ENCODE peak calls at places on chromosomes 12 and 14, in eight cellular contexts. V is ovary; C is left ventricle myocardium inferior; Y is activated CD4-positive, alpha-beta T cell treated with anti-CD3 and anti-CD28 coated beads, Interleukin-2, amount 50 U/mL, for 48 hours; U is pancreas; M is SHP77; D is NCI-H510A treated with DMSO at 0.1 percent for 48 hours; F is cerebellum. O is an unnamed sample.

GRCh38 chr14:91270619-91271018 is 26.1 kb upstream of the GPR68 start:
- DNase-seq in V (no peak), C (no peak), Y (no peak), U (no peak), M (no peak), D (no peak), F (no peak), O (no peak)

GRCh38 chr14:20873370-20874177 is 17.6 kb upstream of the RNASE3 start:
- DNase-seq in V (peak; percentile 70), C (peak; percentile 87), Y (peak; percentile 91), U (peak; percentile 84), M (peak; percentile 48), D (no peak), F (no peak), O (peak; percentile 78)

GRCh38 chr12:3531496-3531895 is 40.5 kb downstream of the PRMT8 start:
- DNase-seq in V (no peak), C (no peak), Y (no peak), U (no peak), M (peak; percentile 41), D (no peak), F (no peak), O (no peak)

GRCh38 chr14:96575233-96575632 is 73.1 kb downstream of the PAPOLA start:
- DNase-seq in V (no peak), C (no peak), Y (no peak), U (no peak), M (no peak), D (no peak), F (no peak), O (no peak)

GRCh38 chr12:40336573-40337199 is 111.9 kb downstream of the LRRK2 start:
- DNase-seq in V (no peak), C (no peak), Y (no peak), U (no peak), M (no peak), D (no peak), F (peak; percentile 16), O (no peak)

GRCh38 chr14:68111733-68112270 is 292.2 kb downstream of the RAD51B start:
- DNase-seq in V (peak; percentile 34), C (no peak), Y (no peak), U (no peak), M (no peak), D (no peak), F (no peak), O (no peak)

GRCh38 chr12:13661005-13661887 is 320.2 kb downstream of the GRIN2B start:
- DNase-seq in V (no peak), C (no peak), Y (peak; percentile 36), U (peak; percentile 61), M (peak; percentile 13), D (no peak), F (peak; percentile 45), O (no peak)

GRCh38 chr14:96149131-96149530 is 55.5 kb upstream of the BDKRB2 start:
- DNase-seq in V (no peak), C (no peak), Y (no peak), U (no peak), M (no peak), D (no peak), F (no peak), O (no peak)

GRCh38 chr12:118326971-118327370 is 45.7 kb downstream of the TAOK3 start:
- DNase-seq in V (no peak), C (no peak), Y (no peak), U (no peak), M (no peak), D (no peak), F (no peak), O (no peak)

O was measured in tibial artery.